ENCODE peak calls at places on chromosome 22, in eight cellular contexts. Q is fibroblast of lung, W is astrocyte, J is A549, G is IMR-90, O is psoas muscle, R is transverse colon, P is lower lobe of right lung. I is an unnamed sample. For H3K4me1, the result is how much of the 10 kb centered on the place peaks cover.

GRCh38 chr22:22810018-22810427 is 77.6 kb upstream of the IGLL5 start:
- DNase-seq in G (peak), J (peak), R (peak), P (peak), W (peak), Q (peak), O (peak), I (no peak)

GRCh38 chr22:37525073-37525745 is 6.0 kb upstream of the CARD10 start:
- DNase-seq in G (peak), R (no peak), O (no peak), P (no peak), Q (peak), J (peak), W (peak), I (peak)

GRCh38 chr22:36628561-36629060 is 74.9 kb downstream of the CACNG2 start:
- DNase-seq in P (no peak), O (no peak), W (no peak), J (no peak), Q (no peak), R (no peak), G (no peak), I (no peak)

GRCh38 chr22:20548806-20549205 is 41.4 kb downstream of the MED15 start:
- DNase-seq in G (no peak), Q (no peak), R (no peak), O (no peak), J (no peak), W (no peak), P (no peak), I (no peak)

GRCh38 chr22:38228873-38229740 is 27.3 kb downstream of the MAFF start:
- DNase-seq in R (peak), J (peak), G (peak), Q (peak), O (peak), P (no peak), W (peak), I (peak)

GRCh38 chr22:38543822-38544221 is 26.2 kb downstream of the DMC1 start:
- DNase-seq in R (no peak), J (no peak), P (no peak), O (no peak), Q (no peak), G (no peak), W (no peak), I (no peak)

GRCh38 chr22:30208631-30209603 is 37.6 kb downstream of the LIF start:
- DNase-seq in P (no peak), J (no peak), Q (peak), R (peak), G (peak), O (peak), W (peak), I (no peak)

GRCh38 chr22:37195921-37196320 is 7.9 kb upstream of the C1QTNF6 start:
- DNase-seq in W (no peak), O (no peak), R (no peak), Q (no peak), G (peak), P (no peak), J (no peak), I (peak)

GRCh38 chr22:22709719-22710445 is 65.5 kb downstream of the GGTLC2 start:
- DNase-seq in Q (no peak), R (no peak), O (no peak), J (no peak), W (no peak), G (no peak), P (no peak), I (no peak)

GRCh38 chr22:38148252-38148651 is 33.4 kb downstream of the PLA2G6 start:
- DNase-seq in R (no peak), Q (peak), J (no peak), W (peak), G (peak), P (no peak), O (no peak), I (no peak)

GRCh38 chr22:29706991-29707390 is 12.8 kb upstream of the CABP7 start:
- DNase-seq in J (no peak), G (no peak), Q (no peak), O (no peak), R (no peak), W (no peak), P (no peak), I (no peak)

GRCh38 chr22:46054878-46055158 is 77.9 kb upstream of the WNT7B start:
- DNase-seq in J (no peak), O (no peak), R (no peak), W (no peak), G (no peak), P (peak), Q (no peak), I (no peak)

GRCh38 chr22:19759459-19759993 is 1.1 kb upstream of the TBX1 start:
- DNase-seq in R (no peak), J (no peak), O (no peak), Q (no peak), P (no peak), G (no peak), W (no peak), I (no peak)

GRCh38 chr22:38352436-38352835 is 35.2 kb upstream of the CSNK1E start:
- DNase-seq in Q (no peak), O (no peak), J (no peak), R (no peak), G (no peak), W (no peak), P (no peak), I (no peak)

GRCh38 chr22:37924386-37925065 is 18.4 kb downstream of the MICALL1 start:
- DNase-seq in W (no peak), R (no peak), G (no peak), J (no peak), Q (no peak), P (no peak), O (no peak), I (no peak)

GRCh38 chr22:29258407-29259252 is 9.2 kb downstream of the RHBDD3 start:
- DNase-seq in G (no peak), Q (no peak), P (no peak), R (no peak), J (no peak), O (no peak), W (no peak), I (no peak)

GRCh38 chr22:26471522-26471921 is 12.1 kb downstream of the HPS4 start:
- DNase-seq in J (peak), P (no peak), O (peak), R (no peak), Q (peak), G (peak), W (peak), I (peak)

GRCh38 chr22:44458044-44459020 is 39.7 kb downstream of the RTL6 start:
- DNase-seq in P (no peak), W (no peak), J (no peak), O (no peak), Q (no peak), G (no peak), R (no peak), I (no peak)

GRCh38 chr22:46933040-46933439 is 170.6 kb downstream of the TBC1D22A start:
- DNase-seq in W (no peak), P (no peak), Q (no peak), J (no peak), O (no peak), G (no peak), R (no peak), I (no peak)

GRCh38 chr22:32951807-32952153 is 106.4 kb downstream of the SYN3 start:
- DNase-seq in O (peak), R (no peak), W (no peak), P (peak), G (no peak), Q (no peak), J (no peak), I (no peak)
- TF ChIP-seq CTCF in O (no peak), R (no peak), W (no peak), P (no peak), G (no peak), Q (no peak), J (no peak), I (no peak)

DNA sequence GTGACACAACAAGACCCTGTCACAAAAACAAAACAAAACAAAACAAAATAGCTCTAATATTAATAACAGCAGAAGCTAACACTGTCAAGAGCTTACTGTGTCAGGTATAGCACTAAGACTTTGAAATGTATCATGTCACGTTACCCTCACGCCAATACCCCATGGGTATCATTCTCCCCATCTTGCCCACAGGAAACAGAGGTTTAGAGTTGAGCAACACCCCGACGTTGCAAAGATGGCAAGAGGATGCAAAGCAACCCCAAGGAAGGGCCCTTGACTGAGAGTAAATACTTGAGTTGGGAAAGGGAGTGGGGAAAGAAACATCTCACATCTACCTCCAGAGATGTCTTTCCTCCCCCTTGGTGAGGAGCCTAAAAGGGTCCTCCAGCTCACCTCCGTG is 366.8 kb downstream of the LARGE1 start:
- DNase-seq in J (no peak), O (no peak), P (no peak), R (no peak), Q (no peak), G (no peak), W (no peak), I (no peak)
- H3K27ac ChIP-seq in J (no peak), O (no peak), P (no peak), R (no peak), Q (no peak), G (no peak), W (no peak), I (no peak)

GRCh38 chr22:39612811-39613548 is 42.4 kb downstream of the CACNA1I start:
- DNase-seq in P (no peak), O (no peak), W (no peak), R (no peak), G (no peak), Q (no peak), J (no peak), I (no peak)
- H3K4me1 ChIP-seq in P (under half), O (under half), W (under half), R (under half), G (under half), Q (under half), J (under half), I (under half)

DNA sequence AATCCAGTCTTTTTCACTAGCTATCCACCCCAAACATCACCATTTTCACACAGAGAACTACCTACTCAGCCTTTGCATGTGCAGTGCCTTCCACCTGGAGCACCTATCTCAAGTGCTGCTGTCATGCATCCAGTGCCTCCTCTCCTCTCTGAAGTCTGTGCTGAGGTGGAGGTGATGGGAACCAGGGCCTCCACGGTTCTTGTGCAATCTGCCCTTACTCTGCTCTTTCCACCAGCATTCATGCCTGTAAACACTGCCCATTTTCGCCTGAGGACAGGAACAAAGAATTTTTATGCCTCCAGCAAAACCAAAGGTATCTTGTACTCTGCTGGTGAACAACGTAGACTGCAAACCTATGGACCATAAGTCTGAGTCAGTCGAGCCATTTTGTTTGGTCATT is 27.0 kb downstream of the PITPNB start:
- DNase-seq in O (no peak), G (no peak), J (no peak), Q (no peak), P (no peak), R (no peak), W (no peak), I (no peak)
- TF ChIP-seq CTCF in O (no peak), G (no peak), J (no peak), Q (no peak), P (no peak), R (no peak), W (no peak), I (no peak)

DNA sequence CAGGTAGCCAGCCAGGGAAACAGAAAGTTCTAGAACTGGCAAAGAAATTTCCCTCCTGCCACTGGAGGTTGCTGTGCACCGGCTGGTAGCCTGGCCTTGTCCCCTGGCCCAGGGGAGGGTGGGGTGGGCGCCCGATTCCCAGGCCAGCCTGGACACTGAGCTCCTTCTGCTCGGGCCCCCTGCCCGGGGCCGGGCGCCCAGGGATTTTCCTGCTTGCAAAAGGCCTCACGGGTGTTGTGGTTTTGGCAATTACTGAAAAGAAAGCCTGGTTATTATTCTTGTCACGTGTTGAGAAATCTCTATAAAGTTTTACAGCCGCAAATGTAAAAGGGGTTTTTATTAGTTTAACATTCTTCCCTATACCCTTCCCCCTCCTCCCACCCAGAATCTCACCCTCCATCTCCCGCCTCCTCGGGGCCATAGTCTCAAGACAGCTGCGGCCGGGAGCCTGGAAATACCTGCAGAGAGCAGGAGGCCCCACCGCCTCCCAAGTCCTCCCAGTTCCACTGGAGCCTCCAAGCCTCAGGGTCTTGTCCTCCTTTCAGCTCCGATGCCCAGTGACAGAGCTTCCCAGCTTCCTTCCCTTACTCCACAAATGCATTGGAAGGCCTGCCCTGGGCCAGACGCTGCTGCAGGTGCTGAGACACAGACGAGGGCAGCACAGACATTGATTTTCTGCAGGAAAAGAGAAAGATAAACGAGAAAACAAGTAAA is 1515.6 kb downstream of the TBC1D22A start:
- DNase-seq in Q (no peak), J (no peak), G (no peak), R (no peak), W (no peak), O (no peak), P (no peak), I (no peak)
- H3K27ac ChIP-seq in Q (no peak), J (no peak), G (no peak), R (no peak), W (no peak), O (no peak), P (no peak), I (no peak)

GRCh38 chr22:41848468-41848867 is 15.6 kb downstream of the SREBF2 start:
- DNase-seq in G (no peak), Q (peak), O (no peak), P (peak), W (no peak), J (no peak), R (peak), I (no peak)

GRCh38 chr22:41846268-41847002 is 13.5 kb downstream of the SREBF2 start:
- DNase-seq in Q (no peak), W (no peak), P (no peak), J (no peak), R (no peak), O (no peak), G (no peak), I (no peak)

GRCh38 chr22:41845380-41846267 is 12.7 kb downstream of the SREBF2 start:
- DNase-seq in W (no peak), Q (no peak), J (no peak), O (no peak), G (no peak), R (no peak), P (no peak), I (no peak)

GRCh38 chr22:41844513-41844912 is 11.6 kb downstream of the SREBF2 start:
- DNase-seq in W (no peak), P (peak), R (no peak), O (no peak), G (no peak), J (no peak), Q (no peak), I (no peak)

GRCh38 chr22:41847300-41847699 is 14.4 kb downstream of the SREBF2 start:
- DNase-seq in Q (no peak), G (no peak), P (no peak), O (no peak), J (no peak), W (no peak), R (no peak), I (no peak)
- H3K4me1 ChIP-seq in Q (under half), G (under half), P (half or more), O (under half), J (under half), W (under half), R (half or more), I (under half)

GRCh38 chr22:27627444-27627833 is 174.1 kb downstream of the MN1 start:
- DNase-seq in O (no peak), J (no peak), R (no peak), Q (no peak), G (no peak), P (no peak), W (no peak), I (no peak)
- TF ChIP-seq CTCF in O (no peak), J (no peak), R (no peak), Q (no peak), G (no peak), P (no peak), W (no peak), I (peak)

I was measured in foreskin keratinocyte.